ENCODE peak calls at places on chromosomes 1 and 21, in eight cellular contexts. One of them, this sample, is unnamed.

GRCh38 chr1:10387611-10388386 is 11.1 kb upstream of the PGD start:
- DNase-seq in IMR-90: peak; percentile 82
- DNase-seq in cardiac muscle cell: no peak
- DNase-seq in adrenal gland: no peak
- DNase-seq in GM23338: peak; percentile 50
- DNase-seq in aorta: no peak
- DNase-seq in heart right ventricle: peak; percentile 51
- DNase-seq in BJ: no peak
- DNase-seq in this sample: peak; percentile 12

GRCh38 chr1:34052565-34052964 is 112.5 kb downstream of the CSMD2 start:
- DNase-seq in IMR-90: no peak
- DNase-seq in cardiac muscle cell: no peak
- DNase-seq in adrenal gland: no peak
- DNase-seq in GM23338: no peak
- DNase-seq in aorta: no peak
- DNase-seq in heart right ventricle: no peak
- DNase-seq in BJ: no peak
- DNase-seq in this sample: no peak

GRCh38 chr1:176897350-176898236 is 266.9 kb downstream of the ASTN1 start:
- DNase-seq in IMR-90: peak; percentile 61
- DNase-seq in cardiac muscle cell: peak; percentile 84
- DNase-seq in adrenal gland: peak; percentile 85
- DNase-seq in GM23338: peak; percentile 89
- DNase-seq in aorta: peak; percentile 88
- DNase-seq in heart right ventricle: peak; percentile 38
- DNase-seq in BJ: no peak
- DNase-seq in this sample: peak; percentile 48

GRCh38 chr1:110298991-110299390 is 40.2 kb upstream of the RBM15 start:
- DNase-seq in IMR-90: peak; percentile 27
- DNase-seq in cardiac muscle cell: no peak
- DNase-seq in adrenal gland: peak; percentile 28
- DNase-seq in GM23338: no peak
- DNase-seq in aorta: no peak
- DNase-seq in heart right ventricle: no peak
- DNase-seq in BJ: peak; percentile 15
- DNase-seq in this sample: no peak

GRCh38 chr1:184610872-184611614 is 143.6 kb downstream of the EDEM3 start:
- DNase-seq in IMR-90: no peak
- DNase-seq in cardiac muscle cell: no peak
- DNase-seq in adrenal gland: no peak
- DNase-seq in GM23338: no peak
- DNase-seq in aorta: no peak
- DNase-seq in heart right ventricle: no peak
- DNase-seq in BJ: no peak
- DNase-seq in this sample: no peak

GRCh38 chr1:154288694-154289093 is 16.3 kb downstream of the HAX1 start:
- DNase-seq in IMR-90: no peak
- DNase-seq in cardiac muscle cell: no peak
- DNase-seq in adrenal gland: no peak
- DNase-seq in GM23338: no peak
- DNase-seq in aorta: no peak
- DNase-seq in heart right ventricle: no peak
- DNase-seq in BJ: no peak
- DNase-seq in this sample: no peak

GRCh38 chr21:16979574-16979973 is 533.3 kb upstream of the CXADR start:
- DNase-seq in IMR-90: no peak
- DNase-seq in cardiac muscle cell: no peak
- DNase-seq in adrenal gland: no peak
- DNase-seq in GM23338: no peak
- DNase-seq in aorta: no peak
- DNase-seq in heart right ventricle: no peak
- DNase-seq in BJ: no peak
- DNase-seq in this sample: no peak

GRCh38 chr1:228514421-228514820 is 27.2 kb downstream of the RNF187 start:
- DNase-seq in IMR-90: no peak
- DNase-seq in cardiac muscle cell: peak; percentile 30
- DNase-seq in adrenal gland: peak; percentile 15
- DNase-seq in GM23338: no peak
- DNase-seq in aorta: no peak
- DNase-seq in heart right ventricle: no peak
- DNase-seq in BJ: no peak
- DNase-seq in this sample: no peak

GRCh38 chr1:224543453-224543852 is 72.7 kb upstream of the CNIH3 start:
- DNase-seq in IMR-90: no peak
- DNase-seq in cardiac muscle cell: no peak
- DNase-seq in adrenal gland: no peak
- DNase-seq in GM23338: no peak
- DNase-seq in aorta: no peak
- DNase-seq in heart right ventricle: no peak
- DNase-seq in BJ: no peak
- DNase-seq in this sample: no peak

GRCh38 chr1:32872189-32872898 is 1.6 kb upstream of the FNDC5 start:
- DNase-seq in IMR-90: peak; percentile 11
- DNase-seq in cardiac muscle cell: peak; percentile 85
- DNase-seq in adrenal gland: peak; percentile 87
- DNase-seq in GM23338: peak; percentile 94
- DNase-seq in aorta: peak; percentile 87
- DNase-seq in heart right ventricle: peak; percentile 80
- DNase-seq in BJ: no peak
- DNase-seq in this sample: peak; percentile 35

GRCh38 chr1:27868932-27869718 is 3.2 kb upstream of the THEMIS2 start:
- DNase-seq in IMR-90: no peak
- DNase-seq in cardiac muscle cell: no peak
- DNase-seq in adrenal gland: no peak
- DNase-seq in GM23338: no peak
- DNase-seq in aorta: no peak
- DNase-seq in heart right ventricle: no peak
- DNase-seq in BJ: no peak
- DNase-seq in this sample: no peak

GRCh38 chr1:153610334-153611023 is 2.5 kb downstream of the S100A16 start:
- DNase-seq in IMR-90: peak; percentile 50
- DNase-seq in cardiac muscle cell: no peak
- DNase-seq in adrenal gland: no peak
- DNase-seq in GM23338: no peak
- DNase-seq in aorta: peak; percentile 75
- DNase-seq in heart right ventricle: no peak
- DNase-seq in BJ: no peak
- DNase-seq in this sample: peak; percentile 82

DNA sequence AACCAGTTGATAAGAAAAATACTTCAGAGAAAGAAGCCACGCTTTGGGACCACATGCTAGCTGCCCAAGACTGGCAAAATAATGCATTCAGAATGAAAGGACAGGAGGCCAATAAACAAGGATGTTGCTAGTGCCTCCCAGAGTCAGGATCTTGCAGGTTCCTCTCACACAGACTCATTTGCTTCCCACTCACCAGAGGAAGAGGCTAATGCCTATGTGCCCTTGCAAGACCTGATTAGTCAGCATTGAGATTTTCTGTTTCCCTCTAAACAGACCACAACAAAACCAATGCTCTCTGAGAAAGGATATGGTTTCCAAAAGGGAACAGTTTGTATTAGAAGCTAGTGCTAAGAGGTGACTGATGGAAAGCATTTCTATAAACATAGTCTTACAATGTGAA is 85.7 kb downstream of the NRDC start:
- DNase-seq in IMR-90: peak; percentile 88
- DNase-seq in cardiac muscle cell: no peak
- DNase-seq in adrenal gland: no peak
- DNase-seq in GM23338: no peak
- DNase-seq in aorta: no peak
- DNase-seq in heart right ventricle: no peak
- DNase-seq in BJ: peak; percentile 17
- DNase-seq in this sample: no peak
- H3K36me3 ChIP-seq in IMR-90: peaks cover 51% of the 10 kb centered on the region
- H3K36me3 ChIP-seq in cardiac muscle cell: peaks cover 49% of the 10 kb centered on the region
- H3K36me3 ChIP-seq in adrenal gland: no peaks in the 10 kb centered on the region
- H3K36me3 ChIP-seq in GM23338: peaks cover 45% of the 10 kb centered on the region
- H3K36me3 ChIP-seq in aorta: peaks cover 13% of the 10 kb centered on the region
- H3K36me3 ChIP-seq in heart right ventricle: peaks cover 98% of the 10 kb centered on the region
- H3K36me3 ChIP-seq in BJ: peaks cover 16% of the 10 kb centered on the region
- H3K36me3 ChIP-seq in this sample: peaks cover 67% of the 10 kb centered on the region

DNA sequence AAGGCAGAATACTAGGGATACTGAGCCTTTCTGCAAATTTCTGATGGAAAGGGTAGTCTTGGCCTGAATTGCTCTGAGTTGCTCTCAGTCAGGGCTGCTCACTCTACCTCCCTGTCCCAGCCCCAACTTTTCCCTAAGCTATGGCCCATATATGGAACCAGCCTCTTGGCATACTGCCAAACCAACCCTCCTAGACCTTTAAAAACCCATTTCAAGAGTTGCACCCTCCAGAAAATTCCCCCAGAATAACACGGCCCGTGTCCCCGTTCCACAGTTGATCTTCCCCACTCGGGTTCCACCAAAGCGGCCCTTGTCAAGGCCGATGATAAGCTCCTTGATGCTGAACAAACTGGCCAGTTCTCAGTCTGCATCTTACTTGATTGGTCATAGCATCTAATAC is 25.4 kb downstream of the SYT6 start:
- DNase-seq in IMR-90: no peak
- DNase-seq in cardiac muscle cell: no peak
- DNase-seq in adrenal gland: no peak
- DNase-seq in GM23338: no peak
- DNase-seq in aorta: no peak
- DNase-seq in heart right ventricle: no peak
- DNase-seq in BJ: no peak
- DNase-seq in this sample: no peak
- H3K36me3 ChIP-seq in IMR-90: no peaks in the 10 kb centered on the region
- H3K36me3 ChIP-seq in cardiac muscle cell: no peaks in the 10 kb centered on the region
- H3K36me3 ChIP-seq in adrenal gland: no peaks in the 10 kb centered on the region
- H3K36me3 ChIP-seq in GM23338: peaks cover 28% of the 10 kb centered on the region
- H3K36me3 ChIP-seq in aorta: no peaks in the 10 kb centered on the region
- H3K36me3 ChIP-seq in heart right ventricle: no peaks in the 10 kb centered on the region
- H3K36me3 ChIP-seq in BJ: no peaks in the 10 kb centered on the region
- H3K36me3 ChIP-seq in this sample: no peaks in the 10 kb centered on the region

DNA sequence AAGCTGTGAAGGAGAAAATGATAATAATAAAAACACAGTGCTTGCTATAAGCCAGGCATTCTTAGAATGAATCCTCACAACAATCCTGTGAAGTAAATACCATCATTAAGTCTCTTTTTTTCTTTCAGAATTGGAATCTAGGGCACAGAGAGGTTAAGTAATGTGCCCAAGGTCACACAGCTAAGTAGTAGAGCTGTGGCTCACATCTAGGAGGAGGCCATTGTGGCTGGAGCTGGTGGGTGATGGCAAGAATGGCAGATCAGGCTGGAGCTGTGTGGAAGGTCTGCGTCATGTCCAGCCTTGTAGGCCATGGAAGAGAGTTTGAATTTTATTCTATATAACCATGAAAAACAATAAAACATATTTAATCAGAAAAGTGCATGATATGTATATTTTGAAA is 38.2 kb upstream of the TSPAN2 start:
- DNase-seq in IMR-90: no peak
- DNase-seq in cardiac muscle cell: no peak
- DNase-seq in adrenal gland: no peak
- DNase-seq in GM23338: no peak
- DNase-seq in aorta: no peak
- DNase-seq in heart right ventricle: no peak
- DNase-seq in BJ: no peak
- DNase-seq in this sample: no peak
- H3K36me3 ChIP-seq in IMR-90: no peaks in the 10 kb centered on the region
- H3K36me3 ChIP-seq in cardiac muscle cell: no peaks in the 10 kb centered on the region
- H3K36me3 ChIP-seq in adrenal gland: no peaks in the 10 kb centered on the region
- H3K36me3 ChIP-seq in GM23338: no peaks in the 10 kb centered on the region
- H3K36me3 ChIP-seq in aorta: no peaks in the 10 kb centered on the region
- H3K36me3 ChIP-seq in heart right ventricle: no peaks in the 10 kb centered on the region
- H3K36me3 ChIP-seq in BJ: no peaks in the 10 kb centered on the region
- H3K36me3 ChIP-seq in this sample: no peaks in the 10 kb centered on the region

GRCh38 chr1:19096036-19096833 is 113.8 kb downstream of the UBR4 start:
- DNase-seq in IMR-90: peak; percentile 7
- DNase-seq in cardiac muscle cell: peak; percentile 35
- DNase-seq in adrenal gland: no peak
- DNase-seq in GM23338: peak; percentile 22
- DNase-seq in aorta: no peak
- DNase-seq in heart right ventricle: peak; percentile 53
- DNase-seq in BJ: no peak
- DNase-seq in this sample: no peak

GRCh38 chr1:19091539-19091938 is 118.5 kb downstream of the UBR4 start:
- DNase-seq in IMR-90: peak; percentile 83
- DNase-seq in cardiac muscle cell: no peak
- DNase-seq in adrenal gland: no peak
- DNase-seq in GM23338: no peak
- DNase-seq in aorta: no peak
- DNase-seq in heart right ventricle: no peak
- DNase-seq in BJ: no peak
- DNase-seq in this sample: no peak

GRCh38 chr1:19101244-19101643 is 108.8 kb downstream of the UBR4 start:
- DNase-seq in IMR-90: peak; percentile 60
- DNase-seq in cardiac muscle cell: no peak
- DNase-seq in adrenal gland: no peak
- DNase-seq in GM23338: no peak
- DNase-seq in aorta: no peak
- DNase-seq in heart right ventricle: no peak
- DNase-seq in BJ: peak; percentile 54
- DNase-seq in this sample: no peak

GRCh38 chr1:19100008-19100407 is 110.1 kb downstream of the UBR4 start:
- DNase-seq in IMR-90: no peak
- DNase-seq in cardiac muscle cell: no peak
- DNase-seq in adrenal gland: no peak
- DNase-seq in GM23338: no peak
- DNase-seq in aorta: no peak
- DNase-seq in heart right ventricle: no peak
- DNase-seq in BJ: no peak
- DNase-seq in this sample: no peak

DNA sequence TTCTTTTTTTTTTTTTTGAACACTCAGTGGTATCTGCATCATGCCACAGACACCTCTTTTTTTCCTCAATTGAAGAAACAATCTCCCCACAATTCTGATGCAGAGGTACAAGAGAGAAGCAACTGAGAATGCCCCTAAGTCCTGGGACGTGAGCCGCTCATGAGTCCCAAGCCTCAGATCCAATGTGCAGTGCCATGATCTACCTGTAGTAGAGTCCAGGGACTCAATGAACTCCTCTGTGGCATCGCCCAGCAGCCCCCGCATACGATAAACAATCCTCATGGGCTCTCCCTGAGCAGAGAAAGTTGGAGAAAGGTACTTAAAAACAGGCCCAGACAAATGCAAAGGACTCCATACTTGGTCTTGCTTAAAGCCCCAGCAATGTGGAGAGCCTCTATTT is 113.1 kb downstream of the UBR4 start:
- DNase-seq in IMR-90: no peak
- DNase-seq in cardiac muscle cell: no peak
- DNase-seq in adrenal gland: no peak
- DNase-seq in GM23338: no peak
- DNase-seq in aorta: no peak
- DNase-seq in heart right ventricle: no peak
- DNase-seq in BJ: no peak
- DNase-seq in this sample: no peak
- H3K36me3 ChIP-seq in IMR-90: peaks cover 81% of the 10 kb centered on the region
- H3K36me3 ChIP-seq in cardiac muscle cell: peaks cover 99% of the 10 kb centered on the region
- H3K36me3 ChIP-seq in adrenal gland: no peaks in the 10 kb centered on the region
- H3K36me3 ChIP-seq in GM23338: peaks cover 88% of the 10 kb centered on the region
- H3K36me3 ChIP-seq in aorta: peaks cover 33% of the 10 kb centered on the region
- H3K36me3 ChIP-seq in heart right ventricle: peaks cover 100% of the 10 kb centered on the region
- H3K36me3 ChIP-seq in BJ: peaks cover 53% of the 10 kb centered on the region
- H3K36me3 ChIP-seq in this sample: peaks cover 86% of the 10 kb centered on the region